ENCODE peak calls at places on chromosomes 3 and 15, in nine cellular contexts. One of them, this sample, is unnamed.

GRCh38 chr3:185960518-185961288 is 22.9 kb upstream of the TRA2B start:
- DNase-seq in tibial nerve: no peak
- DNase-seq in substantia nigra: no peak
- DNase-seq in ovary: no peak
- DNase-seq in Peyer's patch: peak
- DNase-seq in keratinocyte: no peak
- DNase-seq in body of pancreas: no peak
- DNase-seq in adrenal gland: no peak
- DNase-seq in tibial artery: no peak
- DNase-seq in this sample: no peak

GRCh38 chr15:77384086-77384485 is 35.8 kb downstream of the PEAK1 start:
- DNase-seq in tibial nerve: no peak
- DNase-seq in substantia nigra: no peak
- DNase-seq in ovary: no peak
- DNase-seq in Peyer's patch: no peak
- DNase-seq in keratinocyte: no peak
- DNase-seq in body of pancreas: no peak
- DNase-seq in adrenal gland: no peak
- DNase-seq in tibial artery: no peak
- DNase-seq in this sample: no peak

GRCh38 chr3:79515072-79515471 is 252.7 kb downstream of the ROBO1 start:
- DNase-seq in tibial nerve: no peak
- DNase-seq in substantia nigra: no peak
- DNase-seq in ovary: no peak
- DNase-seq in Peyer's patch: no peak
- DNase-seq in keratinocyte: no peak
- DNase-seq in body of pancreas: no peak
- DNase-seq in adrenal gland: no peak
- DNase-seq in tibial artery: no peak
- DNase-seq in this sample: no peak

GRCh38 chr3:46593979-46594378 is 18.3 kb upstream of the FAM240A start:
- DNase-seq in tibial nerve: no peak
- DNase-seq in substantia nigra: no peak
- DNase-seq in ovary: no peak
- DNase-seq in Peyer's patch: no peak
- DNase-seq in keratinocyte: no peak
- DNase-seq in body of pancreas: no peak
- DNase-seq in adrenal gland: no peak
- DNase-seq in tibial artery: no peak
- DNase-seq in this sample: no peak

GRCh38 chr3:70281663-70282062 is 30.8 kb downstream of the MDFIC2 start:
- DNase-seq in tibial nerve: no peak
- DNase-seq in substantia nigra: no peak
- DNase-seq in ovary: no peak
- DNase-seq in Peyer's patch: no peak
- DNase-seq in keratinocyte: no peak
- DNase-seq in body of pancreas: no peak
- DNase-seq in adrenal gland: no peak
- DNase-seq in tibial artery: no peak
- DNase-seq in this sample: no peak

GRCh38 chr3:159174715-159175390 is 373.0 kb downstream of the MFSD1 start:
- DNase-seq in tibial nerve: no peak
- DNase-seq in substantia nigra: no peak
- DNase-seq in ovary: no peak
- DNase-seq in Peyer's patch: no peak
- DNase-seq in keratinocyte: no peak
- DNase-seq in body of pancreas: no peak
- DNase-seq in adrenal gland: no peak
- DNase-seq in tibial artery: no peak
- DNase-seq in this sample: no peak

GRCh38 chr15:95988574-95988887 is 342.0 kb upstream of the NR2F2 start:
- DNase-seq in tibial nerve: no peak
- DNase-seq in substantia nigra: no peak
- DNase-seq in ovary: peak
- DNase-seq in Peyer's patch: no peak
- DNase-seq in keratinocyte: no peak
- DNase-seq in body of pancreas: peak
- DNase-seq in adrenal gland: no peak
- DNase-seq in tibial artery: no peak
- DNase-seq in this sample: no peak

GRCh38 chr3:136943396-136943795 is 14.4 kb upstream of the IL20RB start:
- DNase-seq in tibial nerve: no peak
- DNase-seq in substantia nigra: no peak
- DNase-seq in ovary: no peak
- DNase-seq in Peyer's patch: no peak
- DNase-seq in keratinocyte: no peak
- DNase-seq in body of pancreas: no peak
- DNase-seq in adrenal gland: no peak
- DNase-seq in tibial artery: no peak
- DNase-seq in this sample: no peak

GRCh38 chr3:112847692-112848091 is 1.0 kb upstream of the CD200R1L start:
- DNase-seq in tibial nerve: no peak
- DNase-seq in substantia nigra: no peak
- DNase-seq in ovary: no peak
- DNase-seq in Peyer's patch: peak
- DNase-seq in keratinocyte: no peak
- DNase-seq in body of pancreas: no peak
- DNase-seq in adrenal gland: no peak
- DNase-seq in tibial artery: no peak
- DNase-seq in this sample: no peak

GRCh38 chr3:179091113-179091512 is 19.5 kb upstream of the ZMAT3 start:
- DNase-seq in tibial nerve: no peak
- DNase-seq in substantia nigra: no peak
- DNase-seq in ovary: no peak
- DNase-seq in Peyer's patch: no peak
- DNase-seq in keratinocyte: no peak
- DNase-seq in body of pancreas: no peak
- DNase-seq in adrenal gland: no peak
- DNase-seq in tibial artery: no peak
- DNase-seq in this sample: no peak

GRCh38 chr3:52437326-52438103 is 7.4 kb downstream of the SEMA3G start:
- DNase-seq in tibial nerve: no peak
- DNase-seq in substantia nigra: no peak
- DNase-seq in ovary: no peak
- DNase-seq in Peyer's patch: peak
- DNase-seq in keratinocyte: no peak
- DNase-seq in body of pancreas: no peak
- DNase-seq in adrenal gland: no peak
- DNase-seq in tibial artery: peak
- DNase-seq in this sample: no peak

GRCh38 chr15:70429323-70429722 is 331.6 kb upstream of the TLE3 start:
- DNase-seq in tibial nerve: no peak
- DNase-seq in substantia nigra: no peak
- DNase-seq in ovary: no peak
- DNase-seq in Peyer's patch: no peak
- DNase-seq in keratinocyte: no peak
- DNase-seq in body of pancreas: no peak
- DNase-seq in adrenal gland: no peak
- DNase-seq in tibial artery: peak
- DNase-seq in this sample: no peak

GRCh38 chr3:133401374-133402135 is 1.7 kb downstream of the BFSP2 start:
- DNase-seq in tibial nerve: no peak
- DNase-seq in substantia nigra: no peak
- DNase-seq in ovary: no peak
- DNase-seq in Peyer's patch: no peak
- DNase-seq in keratinocyte: no peak
- DNase-seq in body of pancreas: no peak
- DNase-seq in adrenal gland: peak
- DNase-seq in tibial artery: no peak
- DNase-seq in this sample: no peak

DNA sequence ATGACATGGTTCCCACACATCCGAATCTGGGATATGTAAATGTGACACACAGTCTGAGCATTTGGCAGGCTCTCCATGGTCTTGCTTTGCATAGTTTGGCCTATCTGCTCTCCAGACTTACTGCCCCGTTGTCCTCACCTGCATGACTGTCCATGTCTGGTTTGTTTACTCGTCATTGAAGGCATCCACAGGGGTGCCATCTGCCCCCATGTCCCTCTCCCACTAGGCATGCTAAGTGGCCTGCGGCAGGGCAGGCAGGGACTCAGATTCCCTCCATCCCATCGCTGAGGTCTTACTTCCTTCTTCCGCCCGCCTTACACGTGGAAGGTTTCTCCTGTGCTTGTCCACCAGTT is 10.3 kb downstream of the KLF13 start:
- DNase-seq in tibial nerve: no peak
- DNase-seq in substantia nigra: no peak
- DNase-seq in ovary: no peak
- DNase-seq in Peyer's patch: no peak
- DNase-seq in keratinocyte: no peak
- DNase-seq in body of pancreas: no peak
- DNase-seq in adrenal gland: no peak
- DNase-seq in tibial artery: no peak
- DNase-seq in this sample: no peak
- H3K27ac ChIP-seq in tibial nerve: peak
- H3K27ac ChIP-seq in substantia nigra: peak
- H3K27ac ChIP-seq in ovary: no peak
- H3K27ac ChIP-seq in Peyer's patch: no peak
- H3K27ac ChIP-seq in keratinocyte: no peak
- H3K27ac ChIP-seq in body of pancreas: peak
- H3K27ac ChIP-seq in adrenal gland: peak
- H3K27ac ChIP-seq in tibial artery: no peak
- H3K27ac ChIP-seq in this sample: peak

GRCh38 chr3:11230125-11230524 is 42.1 kb upstream of the ATG7 start:
- DNase-seq in tibial nerve: no peak
- DNase-seq in substantia nigra: no peak
- DNase-seq in ovary: no peak
- DNase-seq in Peyer's patch: no peak
- DNase-seq in keratinocyte: no peak
- DNase-seq in body of pancreas: no peak
- DNase-seq in adrenal gland: peak
- DNase-seq in tibial artery: no peak
- DNase-seq in this sample: no peak

GRCh38 chr3:11224010-11224409 is 48.2 kb upstream of the ATG7 start:
- DNase-seq in tibial nerve: no peak
- DNase-seq in substantia nigra: no peak
- DNase-seq in ovary: no peak
- DNase-seq in Peyer's patch: no peak
- DNase-seq in keratinocyte: no peak
- DNase-seq in body of pancreas: no peak
- DNase-seq in adrenal gland: peak
- DNase-seq in tibial artery: no peak
- DNase-seq in this sample: no peak

GRCh38 chr3:11224870-11225251 is 47.3 kb upstream of the ATG7 start:
- DNase-seq in tibial nerve: no peak
- DNase-seq in substantia nigra: no peak
- DNase-seq in ovary: no peak
- DNase-seq in Peyer's patch: no peak
- DNase-seq in keratinocyte: no peak
- DNase-seq in body of pancreas: no peak
- DNase-seq in adrenal gland: peak
- DNase-seq in tibial artery: no peak
- DNase-seq in this sample: no peak

GRCh38 chr3:11228041-11228440 is 44.2 kb upstream of the ATG7 start:
- DNase-seq in tibial nerve: no peak
- DNase-seq in substantia nigra: no peak
- DNase-seq in ovary: peak
- DNase-seq in Peyer's patch: no peak
- DNase-seq in keratinocyte: no peak
- DNase-seq in body of pancreas: no peak
- DNase-seq in adrenal gland: peak
- DNase-seq in tibial artery: no peak
- DNase-seq in this sample: no peak

DNA sequence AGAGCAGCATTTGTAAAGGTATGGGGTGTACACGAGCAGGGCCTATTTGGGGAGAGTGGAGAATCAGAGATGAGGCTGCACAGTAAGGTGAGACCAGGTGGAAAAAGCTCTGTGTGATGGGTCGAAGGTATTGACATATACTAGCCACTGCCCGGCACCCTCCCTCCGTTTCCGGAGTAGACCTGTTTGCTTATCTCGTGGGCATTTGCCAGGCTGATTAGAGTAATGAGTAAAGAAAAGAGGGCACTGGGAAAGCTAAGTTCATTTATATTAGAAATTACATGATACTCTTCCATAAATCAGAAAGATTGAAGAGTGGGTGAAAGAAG is 46.2 kb upstream of the ATG7 start:
- DNase-seq in tibial nerve: no peak
- DNase-seq in substantia nigra: no peak
- DNase-seq in ovary: no peak
- DNase-seq in Peyer's patch: peak
- DNase-seq in keratinocyte: no peak
- DNase-seq in body of pancreas: no peak
- DNase-seq in adrenal gland: peak
- DNase-seq in tibial artery: no peak
- DNase-seq in this sample: no peak
- H3K27ac ChIP-seq in tibial nerve: peak
- H3K27ac ChIP-seq in substantia nigra: no peak
- H3K27ac ChIP-seq in ovary: no peak
- H3K27ac ChIP-seq in Peyer's patch: peak
- H3K27ac ChIP-seq in keratinocyte: peak
- H3K27ac ChIP-seq in body of pancreas: no peak
- H3K27ac ChIP-seq in adrenal gland: peak
- H3K27ac ChIP-seq in tibial artery: no peak
- H3K27ac ChIP-seq in this sample: no peak

GRCh38 chr15:37087050-37087691 is 13.2 kb downstream of the MEIS2 start:
- DNase-seq in tibial nerve: no peak
- DNase-seq in substantia nigra: no peak
- DNase-seq in ovary: no peak
- DNase-seq in Peyer's patch: no peak
- DNase-seq in keratinocyte: no peak
- DNase-seq in body of pancreas: no peak
- DNase-seq in adrenal gland: no peak
- DNase-seq in tibial artery: no peak
- DNase-seq in this sample: no peak

GRCh38 chr15:37088436-37088835 is 11.9 kb downstream of the MEIS2 start:
- DNase-seq in tibial nerve: no peak
- DNase-seq in substantia nigra: no peak
- DNase-seq in ovary: no peak
- DNase-seq in Peyer's patch: no peak
- DNase-seq in keratinocyte: no peak
- DNase-seq in body of pancreas: no peak
- DNase-seq in adrenal gland: no peak
- DNase-seq in tibial artery: no peak
- DNase-seq in this sample: no peak

GRCh38 chr15:37086120-37086519 is 14.2 kb downstream of the MEIS2 start:
- DNase-seq in tibial nerve: no peak
- DNase-seq in substantia nigra: no peak
- DNase-seq in ovary: no peak
- DNase-seq in Peyer's patch: no peak
- DNase-seq in keratinocyte: no peak
- DNase-seq in body of pancreas: no peak
- DNase-seq in adrenal gland: no peak
- DNase-seq in tibial artery: no peak
- DNase-seq in this sample: no peak

GRCh38 chr15:37084602-37085001 is 15.7 kb downstream of the MEIS2 start:
- DNase-seq in tibial nerve: no peak
- DNase-seq in substantia nigra: no peak
- DNase-seq in ovary: no peak
- DNase-seq in Peyer's patch: no peak
- DNase-seq in keratinocyte: no peak
- DNase-seq in body of pancreas: no peak
- DNase-seq in adrenal gland: no peak
- DNase-seq in tibial artery: no peak
- DNase-seq in this sample: no peak

GRCh38 chr15:37086521-37086920 is 13.8 kb downstream of the MEIS2 start:
- DNase-seq in tibial nerve: no peak
- DNase-seq in substantia nigra: no peak
- DNase-seq in ovary: no peak
- DNase-seq in Peyer's patch: no peak
- DNase-seq in keratinocyte: no peak
- DNase-seq in body of pancreas: no peak
- DNase-seq in adrenal gland: no peak
- DNase-seq in tibial artery: no peak
- DNase-seq in this sample: no peak
- H3K27ac ChIP-seq in tibial nerve: no peak
- H3K27ac ChIP-seq in substantia nigra: no peak
- H3K27ac ChIP-seq in ovary: peak
- H3K27ac ChIP-seq in Peyer's patch: no peak
- H3K27ac ChIP-seq in keratinocyte: no peak
- H3K27ac ChIP-seq in body of pancreas: no peak
- H3K27ac ChIP-seq in adrenal gland: peak
- H3K27ac ChIP-seq in tibial artery: no peak
- H3K27ac ChIP-seq in this sample: no peak

GRCh38 chr3:4744405-4745239 is 234.6 kb upstream of the BHLHE40 start:
- DNase-seq in tibial nerve: no peak
- DNase-seq in substantia nigra: no peak
- DNase-seq in ovary: no peak
- DNase-seq in Peyer's patch: no peak
- DNase-seq in keratinocyte: no peak
- DNase-seq in body of pancreas: no peak
- DNase-seq in adrenal gland: no peak
- DNase-seq in tibial artery: no peak
- DNase-seq in this sample: no peak
- H3K27ac ChIP-seq in tibial nerve: peak
- H3K27ac ChIP-seq in substantia nigra: no peak
- H3K27ac ChIP-seq in ovary: peak
- H3K27ac ChIP-seq in Peyer's patch: no peak
- H3K27ac ChIP-seq in keratinocyte: no peak
- H3K27ac ChIP-seq in body of pancreas: no peak
- H3K27ac ChIP-seq in adrenal gland: peak
- H3K27ac ChIP-seq in tibial artery: no peak
- H3K27ac ChIP-seq in this sample: no peak

This sample was measured in naive thymus-derived CD4-positive, alpha-beta T cell.